ENCODE peak calls at places on chromosomes 11 and 22, in nine cellular contexts. S is endothelial cell; X is T-cell; W is GM13977; G is astrocyte of the hippocampus; U is posterior cingulate gyrus; D is HuH-7; F is activated naive CD4-positive, alpha-beta T cell treated with anti-CD3 and anti-CD28 coated beads, Interleukin-2, amount 50 U/mL, for 16 hours; K is stimulated activated CD4-positive, alpha-beta T cell treated with anti-CD3 and anti-CD28 coated beads, Interleukin-12 subunit alpha, Interleukin-12 subunit beta, amount 100 ng/mL, for 4 hours. A is an unnamed sample.
A peak's percentile ranks its signal among the peaks of the same experiment; 100 is the strongest.

GRCh38 chr11:133526790-133527189 is 5.5 kb downstream of the OPCML start:
- DNase-seq in S (no peak), X (no peak), W (no peak), G (no peak), U (no peak), D (no peak), F (no peak), K (no peak), A (no peak)

GRCh38 chr11:1204381-1205101 is 18.3 kb upstream of the MUC5B start:
- DNase-seq in S (no peak), X (no peak), W (no peak), G (no peak), U (no peak), D (no peak), F (no peak), K (no peak), A (peak; percentile 11)

GRCh38 chr22:29300807-29301601 is 5.4 kb upstream of the GAS2L1 start:
- DNase-seq in S (no peak), X (no peak), W (no peak), G (no peak), U (no peak), D (no peak), F (no peak), K (peak; percentile 18), A (no peak)

GRCh38 chr11:8389034-8389996 is 125.6 kb upstream of the LMO1 start:
- DNase-seq in S (no peak), X (no peak), W (no peak), G (peak; percentile 84), U (no peak), D (no peak), F (no peak), K (no peak), A (no peak)

GRCh38 chr11:65852508-65853248 is 5.3 kb downstream of the CFL1 start:
- DNase-seq in S (no peak), X (no peak), W (no peak), G (peak; percentile 4), U (no peak), D (no peak), F (no peak), K (no peak), A (peak; percentile 64)

GRCh38 chr22:26452236-26453016 is 23.4 kb downstream of the ASPHD2 start:
- DNase-seq in S (no peak), X (no peak), W (no peak), G (no peak), U (peak; percentile 41), D (no peak), F (no peak), K (no peak), A (peak; percentile 51)

GRCh38 chr11:61963282-61964057 is 4.0 kb downstream of the FTH1 start:
- DNase-seq in S (no peak), X (peak; percentile 32), W (no peak), G (no peak), U (no peak), D (no peak), F (no peak), K (no peak), A (peak; percentile 56)

GRCh38 chr11:15852179-15852578 is 504.2 kb downstream of the SOX6 start:
- DNase-seq in S (peak; percentile 37), X (no peak), W (no peak), G (no peak), U (no peak), D (peak; percentile 19), F (no peak), K (no peak), A (no peak)

GRCh38 chr11:121671276-121672168 is 218.8 kb upstream of the SORL1-AS1 start:
- DNase-seq in S (no peak), X (no peak), W (no peak), G (peak; percentile 90), U (no peak), D (no peak), F (no peak), K (no peak), A (no peak)

GRCh38 chr11:58776891-58777451 is 45.2 kb upstream of the GLYAT start:
- DNase-seq in S (no peak), X (no peak), W (no peak), G (no peak), U (no peak), D (no peak), F (no peak), K (no peak), A (no peak)

GRCh38 chr11:130145975-130146776 is 13.4 kb upstream of the ST14 start:
- DNase-seq in S (peak; percentile 34), X (no peak), W (no peak), G (no peak), U (no peak), D (no peak), F (no peak), K (no peak), A (peak; percentile 63)

GRCh38 chr11:26193714-26194373 is 138.1 kb upstream of the ANO3 start:
- DNase-seq in S (no peak), X (no peak), W (no peak), G (no peak), U (no peak), D (no peak), F (no peak), K (no peak), A (no peak)